ENCODE peak calls at places on chromosomes 11 and 22, in ten cellular contexts. One of them, this sample, is unnamed. For H3K4me1, the result is how much of the 10 kb centered on the place peaks cover.

GRCh38 chr11:86743223-86744118 is 56.9 kb upstream of the PRSS23 start:
- DNase-seq in OCI-LY7: no peak
- DNase-seq in fibroblast of lung: peak
- DNase-seq in IMR-90: peak
- DNase-seq in body of pancreas: peak
- DNase-seq in mesenchymal stem cell: peak
- DNase-seq in aorta: peak
- DNase-seq in cardiac muscle cell: peak
- DNase-seq in CD8-positive, alpha-beta memory T cell: no peak
- DNase-seq in CD4-positive, CD25-positive, alpha-beta regulatory T cell: no peak
- DNase-seq in this sample: peak

GRCh38 chr11:47466701-47467250 is 17.8 kb upstream of the RAPSN start:
- DNase-seq in OCI-LY7: no peak
- DNase-seq in fibroblast of lung: peak
- DNase-seq in IMR-90: no peak
- DNase-seq in body of pancreas: peak
- DNase-seq in mesenchymal stem cell: no peak
- DNase-seq in aorta: peak
- DNase-seq in cardiac muscle cell: no peak
- DNase-seq in CD8-positive, alpha-beta memory T cell: no peak
- DNase-seq in CD4-positive, CD25-positive, alpha-beta regulatory T cell: no peak
- DNase-seq in this sample: peak

GRCh38 chr22:46514592-46515207 is 22.7 kb downstream of the CELSR1 start:
- DNase-seq in OCI-LY7: no peak
- DNase-seq in fibroblast of lung: peak
- DNase-seq in IMR-90: peak
- DNase-seq in body of pancreas: no peak
- DNase-seq in mesenchymal stem cell: peak
- DNase-seq in aorta: no peak
- DNase-seq in cardiac muscle cell: no peak
- DNase-seq in CD8-positive, alpha-beta memory T cell: no peak
- DNase-seq in CD4-positive, CD25-positive, alpha-beta regulatory T cell: no peak
- DNase-seq in this sample: peak

GRCh38 chr11:65718964-65719492 is 1.6 kb downstream of the RNASEH2C start:
- DNase-seq in OCI-LY7: no peak
- DNase-seq in fibroblast of lung: peak
- DNase-seq in IMR-90: peak
- DNase-seq in body of pancreas: peak
- DNase-seq in mesenchymal stem cell: no peak
- DNase-seq in aorta: peak
- DNase-seq in cardiac muscle cell: no peak
- DNase-seq in CD8-positive, alpha-beta memory T cell: no peak
- DNase-seq in CD4-positive, CD25-positive, alpha-beta regulatory T cell: no peak
- DNase-seq in this sample: no peak

GRCh38 chr11:134438533-134438932 is 26.5 kb upstream of the B3GAT1 start:
- DNase-seq in OCI-LY7: no peak
- DNase-seq in fibroblast of lung: no peak
- DNase-seq in IMR-90: no peak
- DNase-seq in body of pancreas: no peak
- DNase-seq in mesenchymal stem cell: no peak
- DNase-seq in aorta: no peak
- DNase-seq in cardiac muscle cell: no peak
- DNase-seq in CD8-positive, alpha-beta memory T cell: no peak
- DNase-seq in CD4-positive, CD25-positive, alpha-beta regulatory T cell: no peak
- DNase-seq in this sample: no peak

GRCh38 chr22:49937758-49938564 is 19.5 kb downstream of the CRELD2 start:
- DNase-seq in OCI-LY7: no peak
- DNase-seq in fibroblast of lung: no peak
- DNase-seq in IMR-90: no peak
- DNase-seq in body of pancreas: no peak
- DNase-seq in mesenchymal stem cell: no peak
- DNase-seq in aorta: no peak
- DNase-seq in cardiac muscle cell: no peak
- DNase-seq in CD8-positive, alpha-beta memory T cell: no peak
- DNase-seq in CD4-positive, CD25-positive, alpha-beta regulatory T cell: no peak
- DNase-seq in this sample: no peak

GRCh38 chr22:20748082-20748481 is 25.8 kb upstream of the SERPIND1 start:
- DNase-seq in OCI-LY7: no peak
- DNase-seq in fibroblast of lung: no peak
- DNase-seq in IMR-90: no peak
- DNase-seq in body of pancreas: no peak
- DNase-seq in mesenchymal stem cell: no peak
- DNase-seq in aorta: no peak
- DNase-seq in cardiac muscle cell: no peak
- DNase-seq in CD8-positive, alpha-beta memory T cell: no peak
- DNase-seq in CD4-positive, CD25-positive, alpha-beta regulatory T cell: no peak
- DNase-seq in this sample: no peak

GRCh38 chr11:10798330-10798980 is 10.3 kb downstream of the EIF4G2 start:
- DNase-seq in OCI-LY7: no peak
- DNase-seq in fibroblast of lung: no peak
- DNase-seq in IMR-90: no peak
- DNase-seq in body of pancreas: no peak
- DNase-seq in mesenchymal stem cell: no peak
- DNase-seq in aorta: no peak
- DNase-seq in cardiac muscle cell: no peak
- DNase-seq in CD8-positive, alpha-beta memory T cell: no peak
- DNase-seq in CD4-positive, CD25-positive, alpha-beta regulatory T cell: no peak
- DNase-seq in this sample: no peak

GRCh38 chr11:111604392-111605009 is 2.3 kb downstream of the SIK2 start:
- DNase-seq in OCI-LY7: peak
- DNase-seq in fibroblast of lung: peak
- DNase-seq in IMR-90: peak
- DNase-seq in body of pancreas: no peak
- DNase-seq in mesenchymal stem cell: peak
- DNase-seq in aorta: no peak
- DNase-seq in cardiac muscle cell: peak
- DNase-seq in CD8-positive, alpha-beta memory T cell: no peak
- DNase-seq in CD4-positive, CD25-positive, alpha-beta regulatory T cell: peak
- DNase-seq in this sample: peak

GRCh38 chr22:43375951-43376455 is 32.8 kb upstream of the SCUBE1 start:
- DNase-seq in OCI-LY7: no peak
- DNase-seq in fibroblast of lung: peak
- DNase-seq in IMR-90: peak
- DNase-seq in body of pancreas: no peak
- DNase-seq in mesenchymal stem cell: peak
- DNase-seq in aorta: no peak
- DNase-seq in cardiac muscle cell: no peak
- DNase-seq in CD8-positive, alpha-beta memory T cell: no peak
- DNase-seq in CD4-positive, CD25-positive, alpha-beta regulatory T cell: no peak
- DNase-seq in this sample: no peak

GRCh38 chr11:3644817-3645235 is at the start of gene ART1:
- DNase-seq in OCI-LY7: no peak
- DNase-seq in fibroblast of lung: no peak
- DNase-seq in IMR-90: no peak
- DNase-seq in body of pancreas: no peak
- DNase-seq in mesenchymal stem cell: no peak
- DNase-seq in aorta: no peak
- DNase-seq in cardiac muscle cell: no peak
- DNase-seq in CD8-positive, alpha-beta memory T cell: no peak
- DNase-seq in CD4-positive, CD25-positive, alpha-beta regulatory T cell: no peak
- DNase-seq in this sample: no peak

GRCh38 chr11:29251738-29252137 is 765.1 kb downstream of the KCNA4 start:
- DNase-seq in OCI-LY7: peak
- DNase-seq in fibroblast of lung: no peak
- DNase-seq in IMR-90: no peak
- DNase-seq in body of pancreas: no peak
- DNase-seq in mesenchymal stem cell: no peak
- DNase-seq in aorta: no peak
- DNase-seq in cardiac muscle cell: no peak
- DNase-seq in CD8-positive, alpha-beta memory T cell: no peak
- DNase-seq in CD4-positive, CD25-positive, alpha-beta regulatory T cell: no peak
- DNase-seq in this sample: no peak
- H3K4me1 ChIP-seq in OCI-LY7: under half
- H3K4me1 ChIP-seq in fibroblast of lung: under half
- H3K4me1 ChIP-seq in IMR-90: under half
- H3K4me1 ChIP-seq in body of pancreas: under half
- H3K4me1 ChIP-seq in mesenchymal stem cell: under half
- H3K4me1 ChIP-seq in aorta: under half
- H3K4me1 ChIP-seq in cardiac muscle cell: under half
- H3K4me1 ChIP-seq in CD8-positive, alpha-beta memory T cell: under half
- H3K4me1 ChIP-seq in CD4-positive, CD25-positive, alpha-beta regulatory T cell: under half
- H3K4me1 ChIP-seq in this sample: under half

DNA sequence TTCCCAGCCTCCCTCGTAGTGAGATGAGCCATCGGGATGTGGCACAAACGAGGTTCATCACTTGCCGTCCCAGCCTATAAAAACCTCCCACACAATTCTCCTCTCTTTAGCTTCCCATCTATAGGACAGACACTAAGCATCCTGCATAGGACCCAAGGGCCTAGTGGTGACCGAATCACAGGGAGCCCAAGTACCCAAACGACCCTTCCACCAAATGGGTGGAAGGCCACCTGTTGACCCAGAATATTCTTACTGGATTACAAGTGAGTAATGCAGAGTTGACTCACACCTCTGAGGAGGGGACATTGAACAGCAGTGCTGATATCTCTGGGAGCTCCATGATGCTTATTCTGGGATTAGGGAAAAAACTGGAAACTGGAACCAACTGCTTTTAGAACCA is 121.7 kb upstream of the RAG2 start:
- DNase-seq in OCI-LY7: no peak
- DNase-seq in fibroblast of lung: peak
- DNase-seq in IMR-90: no peak
- DNase-seq in body of pancreas: no peak
- DNase-seq in mesenchymal stem cell: no peak
- DNase-seq in aorta: no peak
- DNase-seq in cardiac muscle cell: no peak
- DNase-seq in CD8-positive, alpha-beta memory T cell: no peak
- DNase-seq in CD4-positive, CD25-positive, alpha-beta regulatory T cell: no peak
- DNase-seq in this sample: no peak
- H3K4me3 ChIP-seq in OCI-LY7: no peak
- H3K4me3 ChIP-seq in fibroblast of lung: no peak
- H3K4me3 ChIP-seq in IMR-90: no peak
- H3K4me3 ChIP-seq in body of pancreas: no peak
- H3K4me3 ChIP-seq in mesenchymal stem cell: no peak
- H3K4me3 ChIP-seq in aorta: no peak
- H3K4me3 ChIP-seq in cardiac muscle cell: no peak
- H3K4me3 ChIP-seq in CD8-positive, alpha-beta memory T cell: no peak
- H3K4me3 ChIP-seq in CD4-positive, CD25-positive, alpha-beta regulatory T cell: no peak
- H3K4me3 ChIP-seq in this sample: no peak

GRCh38 chr11:72283947-72284346 is 40.0 kb upstream of the PHOX2A start:
- DNase-seq in OCI-LY7: no peak
- DNase-seq in fibroblast of lung: no peak
- DNase-seq in IMR-90: no peak
- DNase-seq in body of pancreas: no peak
- DNase-seq in mesenchymal stem cell: no peak
- DNase-seq in aorta: no peak
- DNase-seq in cardiac muscle cell: no peak
- DNase-seq in CD8-positive, alpha-beta memory T cell: no peak
- DNase-seq in CD4-positive, CD25-positive, alpha-beta regulatory T cell: no peak
- DNase-seq in this sample: no peak
- H3K4me1 ChIP-seq in OCI-LY7: under half
- H3K4me1 ChIP-seq in fibroblast of lung: under half
- H3K4me1 ChIP-seq in IMR-90: under half
- H3K4me1 ChIP-seq in body of pancreas: under half
- H3K4me1 ChIP-seq in mesenchymal stem cell: under half
- H3K4me1 ChIP-seq in aorta: under half
- H3K4me1 ChIP-seq in cardiac muscle cell: under half
- H3K4me1 ChIP-seq in CD8-positive, alpha-beta memory T cell: under half
- H3K4me1 ChIP-seq in CD4-positive, CD25-positive, alpha-beta regulatory T cell: under half
- H3K4me1 ChIP-seq in this sample: under half

GRCh38 chr11:62418733-62419132 is at the start of gene SCGB1A1:
- DNase-seq in OCI-LY7: no peak
- DNase-seq in fibroblast of lung: no peak
- DNase-seq in IMR-90: no peak
- DNase-seq in body of pancreas: no peak
- DNase-seq in mesenchymal stem cell: no peak
- DNase-seq in aorta: no peak
- DNase-seq in cardiac muscle cell: no peak
- DNase-seq in CD8-positive, alpha-beta memory T cell: no peak
- DNase-seq in CD4-positive, CD25-positive, alpha-beta regulatory T cell: no peak
- DNase-seq in this sample: no peak
- H3K4me3 ChIP-seq in OCI-LY7: no peak
- H3K4me3 ChIP-seq in fibroblast of lung: no peak
- H3K4me3 ChIP-seq in IMR-90: no peak
- H3K4me3 ChIP-seq in body of pancreas: no peak
- H3K4me3 ChIP-seq in mesenchymal stem cell: peak
- H3K4me3 ChIP-seq in aorta: no peak
- H3K4me3 ChIP-seq in cardiac muscle cell: no peak
- H3K4me3 ChIP-seq in CD8-positive, alpha-beta memory T cell: no peak
- H3K4me3 ChIP-seq in CD4-positive, CD25-positive, alpha-beta regulatory T cell: no peak
- H3K4me3 ChIP-seq in this sample: peak

DNA sequence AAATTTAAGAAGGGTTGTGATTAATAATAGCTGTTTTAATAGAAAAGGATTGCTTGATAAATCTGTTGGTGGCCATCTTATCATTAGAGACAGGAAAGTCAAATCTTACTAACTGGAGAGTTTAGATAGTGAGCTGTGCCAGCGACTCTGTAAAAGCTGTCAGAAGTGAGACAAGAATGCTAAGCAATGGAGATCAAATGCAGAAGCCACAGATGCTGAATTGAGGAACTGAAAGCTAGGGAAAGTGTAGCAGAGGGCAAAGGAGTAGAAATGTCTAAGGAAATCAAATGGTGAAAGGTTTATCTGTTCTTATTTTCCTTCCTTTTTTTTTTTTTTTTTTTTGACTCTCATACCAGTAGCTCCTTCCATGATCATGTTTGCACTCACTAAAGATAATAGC is 13.7 kb downstream of the MS4A13 start:
- DNase-seq in OCI-LY7: peak
- DNase-seq in fibroblast of lung: no peak
- DNase-seq in IMR-90: no peak
- DNase-seq in body of pancreas: no peak
- DNase-seq in mesenchymal stem cell: no peak
- DNase-seq in aorta: no peak
- DNase-seq in cardiac muscle cell: no peak
- DNase-seq in CD8-positive, alpha-beta memory T cell: no peak
- DNase-seq in CD4-positive, CD25-positive, alpha-beta regulatory T cell: no peak
- DNase-seq in this sample: no peak
- H3K4me1 ChIP-seq in OCI-LY7: under half
- H3K4me1 ChIP-seq in fibroblast of lung: under half
- H3K4me1 ChIP-seq in IMR-90: under half
- H3K4me1 ChIP-seq in body of pancreas: under half
- H3K4me1 ChIP-seq in mesenchymal stem cell: under half
- H3K4me1 ChIP-seq in aorta: under half
- H3K4me1 ChIP-seq in cardiac muscle cell: under half
- H3K4me1 ChIP-seq in CD8-positive, alpha-beta memory T cell: under half
- H3K4me1 ChIP-seq in CD4-positive, CD25-positive, alpha-beta regulatory T cell: under half
- H3K4me1 ChIP-seq in this sample: under half

GRCh38 chr11:25242928-25243327 is 746.1 kb downstream of the LUZP2 start:
- DNase-seq in OCI-LY7: no peak
- DNase-seq in fibroblast of lung: no peak
- DNase-seq in IMR-90: no peak
- DNase-seq in body of pancreas: no peak
- DNase-seq in mesenchymal stem cell: no peak
- DNase-seq in aorta: no peak
- DNase-seq in cardiac muscle cell: no peak
- DNase-seq in CD8-positive, alpha-beta memory T cell: no peak
- DNase-seq in CD4-positive, CD25-positive, alpha-beta regulatory T cell: no peak
- DNase-seq in this sample: no peak

GRCh38 chr11:25244126-25244525 is 747.3 kb downstream of the LUZP2 start:
- DNase-seq in OCI-LY7: no peak
- DNase-seq in fibroblast of lung: no peak
- DNase-seq in IMR-90: no peak
- DNase-seq in body of pancreas: no peak
- DNase-seq in mesenchymal stem cell: no peak
- DNase-seq in aorta: no peak
- DNase-seq in cardiac muscle cell: no peak
- DNase-seq in CD8-positive, alpha-beta memory T cell: no peak
- DNase-seq in CD4-positive, CD25-positive, alpha-beta regulatory T cell: no peak
- DNase-seq in this sample: no peak

GRCh38 chr11:25252854-25253253 is 756.0 kb downstream of the LUZP2 start:
- DNase-seq in OCI-LY7: no peak
- DNase-seq in fibroblast of lung: no peak
- DNase-seq in IMR-90: no peak
- DNase-seq in body of pancreas: no peak
- DNase-seq in mesenchymal stem cell: no peak
- DNase-seq in aorta: no peak
- DNase-seq in cardiac muscle cell: no peak
- DNase-seq in CD8-positive, alpha-beta memory T cell: no peak
- DNase-seq in CD4-positive, CD25-positive, alpha-beta regulatory T cell: no peak
- DNase-seq in this sample: no peak

GRCh38 chr11:25247336-25247735 is 750.5 kb downstream of the LUZP2 start:
- DNase-seq in OCI-LY7: no peak
- DNase-seq in fibroblast of lung: peak
- DNase-seq in IMR-90: peak
- DNase-seq in body of pancreas: no peak
- DNase-seq in mesenchymal stem cell: peak
- DNase-seq in aorta: no peak
- DNase-seq in cardiac muscle cell: no peak
- DNase-seq in CD8-positive, alpha-beta memory T cell: no peak
- DNase-seq in CD4-positive, CD25-positive, alpha-beta regulatory T cell: no peak
- DNase-seq in this sample: peak
- H3K4me3 ChIP-seq in OCI-LY7: no peak
- H3K4me3 ChIP-seq in fibroblast of lung: no peak
- H3K4me3 ChIP-seq in IMR-90: no peak
- H3K4me3 ChIP-seq in body of pancreas: no peak
- H3K4me3 ChIP-seq in mesenchymal stem cell: no peak
- H3K4me3 ChIP-seq in aorta: no peak
- H3K4me3 ChIP-seq in cardiac muscle cell: no peak
- H3K4me3 ChIP-seq in CD8-positive, alpha-beta memory T cell: no peak
- H3K4me3 ChIP-seq in CD4-positive, CD25-positive, alpha-beta regulatory T cell: no peak
- H3K4me3 ChIP-seq in this sample: no peak

This sample was measured in adipocyte.